ENCODE peak calls at places on chromosomes 13 and 19, in ten cellular contexts. X is transverse colon, D is SK-N-SH, T is tibial nerve, A is sigmoid colon, B is A549, G is stomach, I is H1, K is esophagus muscularis mucosa, Z is suprapubic skin. W is an unnamed sample.
A peak's percentile ranks its signal among the peaks of the same experiment; 100 is the strongest.

GRCh38 chr19:16153582-16154336 is 10.3 kb downstream of the HSH2D start:
- DNase-seq in Z (no peak), G (no peak), B (no peak), I (no peak), T (no peak), K (no peak), A (no peak), X (no peak), D (no peak), W (no peak)

GRCh38 chr13:112696001-112696868 is 6.4 kb downstream of the ATP11A start:
- DNase-seq in B (no peak), D (no peak), G (peak; percentile 20), X (no peak), T (no peak), I (no peak), K (no peak), A (peak; percentile 47), Z (no peak), W (peak; percentile 16)

GRCh38 chr13:38141792-38142191 is 207.9 kb upstream of the UFM1 start:
- DNase-seq in B (no peak), A (no peak), G (no peak), T (no peak), X (no peak), I (no peak), Z (no peak), K (no peak), D (no peak), W (no peak)

GRCh38 chr19:10855879-10856522 is 7.8 kb downstream of the C19orf38 start:
- DNase-seq in I (peak; percentile 70), T (no peak), K (no peak), B (peak; percentile 27), Z (no peak), A (no peak), D (peak; percentile 48), G (no peak), X (no peak), W (no peak)

GRCh38 chr13:109509154-109509905 is 277.1 kb downstream of the IRS2 start:
- DNase-seq in D (no peak), Z (no peak), X (no peak), A (no peak), G (no peak), B (no peak), K (no peak), T (no peak), I (no peak), W (no peak)

GRCh38 chr13:49670828-49671227 is 20.5 kb downstream of the EBPL start:
- DNase-seq in T (no peak), I (no peak), G (no peak), X (no peak), D (no peak), Z (no peak), A (no peak), K (no peak), B (no peak), W (no peak)

GRCh38 chr19:24053601-24054000 is 33.4 kb upstream of the ZNF254 start:
- DNase-seq in K (no peak), T (no peak), G (no peak), D (no peak), B (no peak), I (no peak), Z (no peak), A (no peak), X (no peak), W (no peak)

GRCh38 chr19:49793561-49793840 is 19.6 kb downstream of the FUZ start:
- DNase-seq in A (no peak), I (no peak), D (no peak), B (no peak), T (no peak), G (no peak), X (no peak), Z (no peak), K (no peak), W (no peak)

GRCh38 chr13:99063952-99064351 is 86.1 kb upstream of the DOCK9 start:
- DNase-seq in T (no peak), D (no peak), A (no peak), G (no peak), Z (no peak), B (no peak), X (no peak), K (no peak), I (no peak), W (no peak)

GRCh38 chr13:40615619-40616018 is 50.8 kb downstream of the FOXO1 start:
- DNase-seq in A (no peak), B (no peak), I (no peak), X (no peak), K (peak; percentile 78), T (no peak), G (no peak), Z (no peak), D (no peak), W (no peak)

GRCh38 chr19:8240274-8241229 is 31.4 kb downstream of the CERS4 start:
- DNase-seq in B (no peak), I (peak; percentile 62), K (peak; percentile 95), G (peak; percentile 94), X (peak; percentile 82), T (peak; percentile 75), Z (peak; percentile 87), D (peak; percentile 93), A (peak; percentile 95), W (peak; percentile 97)

GRCh38 chr19:18203408-18203862 is 407 bp downstream of the RAB3A start:
- DNase-seq in I (no peak), B (no peak), Z (no peak), D (peak; percentile 69), X (peak; percentile 58), K (no peak), T (no peak), A (no peak), G (no peak), W (peak; percentile 69)

GRCh38 chr13:91817250-91817649 is 418.8 kb downstream of the GPC5 start:
- DNase-seq in T (no peak), I (no peak), B (no peak), K (no peak), Z (no peak), A (no peak), X (no peak), G (no peak), D (peak; percentile 17), W (no peak)

GRCh38 chr19:54162884-54163283 is 3.4 kb upstream of the LENG1 start:
- DNase-seq in K (no peak), G (no peak), I (no peak), X (no peak), D (no peak), A (no peak), T (no peak), Z (no peak), B (no peak), W (no peak)

GRCh38 chr13:37364024-37364423 is 234.5 kb downstream of the POSTN start:
- DNase-seq in T (no peak), A (no peak), B (no peak), K (no peak), D (no peak), G (no peak), X (no peak), I (no peak), Z (no peak), W (no peak)

DNA sequence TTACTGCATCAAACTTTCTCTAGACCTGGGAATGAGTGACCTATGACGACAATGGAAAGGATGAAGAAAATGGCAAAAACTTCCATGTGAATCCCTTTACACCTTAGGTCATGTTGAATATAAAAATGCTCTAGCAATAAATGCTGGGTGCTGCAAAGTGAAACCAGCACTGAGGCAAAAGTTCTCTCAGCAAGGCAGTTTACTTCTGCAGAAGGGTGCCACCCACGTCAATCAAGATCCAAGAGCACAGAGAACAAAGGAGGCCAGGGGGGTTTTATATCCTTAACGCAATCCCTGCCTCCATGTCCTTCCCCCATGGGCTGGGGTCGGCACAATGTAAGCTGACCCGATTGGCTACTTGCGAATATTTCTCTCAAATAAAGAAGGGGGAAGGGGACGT is 38.7 kb downstream of the ZNF333 start:
- DNase-seq in T (no peak), I (no peak), K (no peak), D (no peak), Z (no peak), X (no peak), A (no peak), G (peak; percentile 10), B (no peak), W (no peak)
- TF ChIP-seq EP300 in T (no peak), I (no peak), K (no peak), D (no peak), Z (no peak), X (no peak), A (no peak), G (no peak), B (no peak), W (no peak)

GRCh38 chr19:13881231-13881691 is 4.3 kb downstream of the NANOS3 start:
- DNase-seq in K (no peak), G (no peak), B (no peak), T (no peak), X (no peak), A (no peak), D (peak; percentile 71), Z (no peak), I (no peak), W (no peak)
- TF ChIP-seq EP300 in K (no peak), G (no peak), B (no peak), T (no peak), X (no peak), A (no peak), D (no peak), Z (no peak), I (no peak), W (no peak)

GRCh38 chr13:48014359-48014758 is 13.3 kb upstream of the SUCLA2 start:
- DNase-seq in Z (no peak), D (no peak), K (no peak), I (no peak), B (no peak), X (no peak), G (no peak), T (no peak), A (no peak), W (no peak)

GRCh38 chr13:48010698-48011097 is 9.6 kb upstream of the SUCLA2 start:
- DNase-seq in T (no peak), B (no peak), Z (no peak), K (no peak), X (no peak), A (no peak), I (no peak), D (no peak), G (no peak), W (no peak)

GRCh38 chr13:48012668-48013067 is 11.6 kb upstream of the SUCLA2 start:
- DNase-seq in X (no peak), G (no peak), B (no peak), A (no peak), T (no peak), D (no peak), I (no peak), Z (no peak), K (no peak), W (no peak)

GRCh38 chr13:48006396-48006795 is 5.3 kb upstream of the SUCLA2 start:
- DNase-seq in G (no peak), A (no peak), Z (no peak), T (no peak), D (no peak), B (no peak), K (no peak), I (no peak), X (no peak), W (no peak)

GRCh38 chr13:48009298-48009697 is 8.2 kb upstream of the SUCLA2 start:
- DNase-seq in D (no peak), K (no peak), T (no peak), I (no peak), A (no peak), Z (no peak), X (peak; percentile 13), G (no peak), B (peak; percentile 5), W (no peak)
- TF ChIP-seq EP300 in D (no peak), K (no peak), T (no peak), I (no peak), A (no peak), Z (no peak), X (no peak), G (no peak), B (no peak), W (no peak)

GRCh38 chr13:35648109-35648508 is 171.6 kb upstream of the MAB21L1 start:
- DNase-seq in B (no peak), D (no peak), Z (no peak), T (no peak), G (no peak), A (no peak), X (no peak), K (no peak), I (no peak), W (no peak)
- TF ChIP-seq EP300 in B (no peak), D (no peak), Z (no peak), T (no peak), G (no peak), A (no peak), X (no peak), K (no peak), I (no peak), W (no peak)